ENCODE peak calls at places on chromosomes 6 and 20, in ten cellular contexts. H, Y, E, T, F, G, N, L, S and B are unnamed samples.

GRCh38 chr20:24840121-24840713 is 108.9 kb upstream of the CST7 start:
- DNase-seq in H (no peak), Y (no peak), E (no peak), T (no peak), F (no peak), G (no peak), N (no peak), L (no peak), S (no peak), B (no peak)

GRCh38 chr6:54754406-54754805 is 92.2 kb upstream of the FAM83B start:
- DNase-seq in H (no peak), Y (no peak), E (no peak), T (no peak), F (no peak), G (no peak), N (no peak), L (no peak), S (no peak), B (no peak)

GRCh38 chr6:35049885-35050284 is 91.3 kb downstream of the TCP11 start:
- DNase-seq in H (peak; percentile 56), Y (no peak), E (no peak), T (peak; percentile 67), F (peak; percentile 38), G (peak; percentile 52), N (no peak), L (no peak), S (no peak), B (peak; percentile 94)

GRCh38 chr6:38503940-38504682 is 135.6 kb downstream of the BTBD9 start:
- DNase-seq in H (no peak), Y (no peak), E (no peak), T (no peak), F (no peak), G (no peak), N (no peak), L (no peak), S (no peak), B (no peak)

GRCh38 chr6:170186006-170186908 is 104.6 kb downstream of the DLL1 start:
- DNase-seq in H (peak; percentile 16), Y (no peak), E (no peak), T (no peak), F (no peak), G (no peak), N (no peak), L (no peak), S (no peak), B (no peak)

GRCh38 chr6:66326228-66326627 is 619.2 kb upstream of the EYS start:
- DNase-seq in H (no peak), Y (no peak), E (no peak), T (no peak), F (no peak), G (no peak), N (no peak), L (no peak), S (no peak), B (no peak)

GRCh38 chr6:35487653-35488516 is 9.0 kb downstream of the TEAD3 start:
- DNase-seq in H (peak; percentile 84), Y (no peak), E (peak; percentile 34), T (no peak), F (peak; percentile 50), G (peak; percentile 54), N (no peak), L (no peak), S (no peak), B (peak; percentile 76)

GRCh38 chr6:99013145-99013544 is 65.4 kb upstream of the FBXL4 start:
- DNase-seq in H (no peak), Y (no peak), E (no peak), T (no peak), F (peak; percentile 89), G (peak; percentile 53), N (no peak), L (no peak), S (no peak), B (peak; percentile 57)

GRCh38 chr6:45661667-45662066 is 283.9 kb upstream of the SUPT3H start:
- DNase-seq in H (no peak), Y (no peak), E (no peak), T (no peak), F (peak; percentile 89), G (peak; percentile 36), N (no peak), L (peak; percentile 50), S (no peak), B (peak; percentile 52)

GRCh38 chr6:50655848-50656453 is 57.4 kb upstream of the TFAP2D start:
- DNase-seq in H (no peak), Y (peak; percentile 16), E (peak; percentile 39), T (no peak), F (peak; percentile 29), G (peak; percentile 7), N (no peak), L (no peak), S (peak; percentile 32), B (no peak)

GRCh38 chr6:109383438-109383940 is 1.2 kb upstream of the CD164 start:
- DNase-seq in H (no peak), Y (peak; percentile 13), E (no peak), T (no peak), F (no peak), G (no peak), N (no peak), L (no peak), S (no peak), B (no peak)
- TF ChIP-seq CTCF in H (peak; percentile 32), Y (no peak), E (no peak), T (no peak), F (no peak), G (no peak), N (no peak), L (no peak), S (no peak), B (no peak)

DNA sequence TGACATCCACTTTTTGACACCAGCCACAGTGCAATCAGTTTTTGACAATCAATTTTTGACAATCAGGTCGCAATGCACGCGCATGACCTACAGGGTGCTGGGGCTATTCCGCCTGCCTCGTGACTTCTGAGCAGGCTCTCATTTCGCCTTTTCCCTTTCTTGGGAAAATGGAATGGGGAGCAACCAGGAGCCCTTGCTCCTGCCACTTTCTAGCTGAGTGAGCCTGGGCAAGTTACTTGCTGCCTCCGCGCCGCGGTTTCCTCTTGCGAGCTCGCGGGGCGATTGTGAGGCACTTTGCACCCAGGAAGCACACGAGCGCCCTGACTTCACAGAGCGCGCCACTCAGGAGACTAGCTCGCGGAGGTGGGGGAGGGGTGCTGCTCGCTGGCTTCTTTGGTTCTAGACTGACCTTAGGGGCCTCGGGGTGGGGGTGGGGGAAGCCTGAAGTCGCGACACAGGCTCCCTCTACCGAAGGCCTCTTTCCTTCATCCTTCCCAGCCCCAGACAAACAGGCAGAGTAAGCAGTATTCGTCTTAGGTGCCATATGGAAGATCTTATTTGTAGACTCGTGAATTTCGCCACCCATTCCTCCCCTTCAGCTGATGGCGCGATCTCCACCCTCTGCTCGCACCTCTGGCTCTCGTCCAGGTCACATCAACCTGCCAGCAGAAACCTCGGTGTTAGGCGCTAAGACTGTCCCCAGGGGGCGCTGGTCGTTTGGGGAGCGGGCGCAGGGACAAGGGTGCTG is 4.6 kb downstream of the TP53TG5 start:
- DNase-seq in H (peak; percentile 97), Y (peak; percentile 83), E (peak; percentile 90), T (peak; percentile 92), F (peak; percentile 85), G (peak; percentile 86), N (peak; percentile 95), L (peak; percentile 83), S (peak; percentile 84), B (peak; percentile 86)
- H3K4me3 ChIP-seq in H (peak overlapping the region; percentile 46), Y (peak overlapping the region; percentile 29), E (peak overlapping the region; percentile 50), T (peak overlapping the region; percentile 58), F (peak overlapping the region; percentile 35), G (peak overlapping the region; percentile 54), N (peak overlapping the region; percentile 85), L (peak overlapping the region; percentile 37), S (peak overlapping the region; percentile 17), B (peak overlapping the region; percentile 56)

GRCh38 chr6:160767647-160768019 is 65.6 kb downstream of the PLG start:
- DNase-seq in H (no peak), Y (no peak), E (no peak), T (no peak), F (no peak), G (no peak), N (no peak), L (no peak), S (no peak), B (peak; percentile 30)
- TF ChIP-seq CTCF in H (no peak), Y (no peak), E (no peak), T (no peak), F (no peak), G (no peak), N (no peak), L (no peak), S (no peak), B (no peak)

GRCh38 chr20:44573501-44573869 is 8.9 kb upstream of the PKIG start:
- DNase-seq in H (no peak), Y (no peak), E (no peak), T (no peak), F (no peak), G (no peak), N (no peak), L (no peak), S (no peak), B (no peak)
- H3K4me3 ChIP-seq in H (no peak overlapping the region), Y (no peak overlapping the region), E (no peak overlapping the region), T (no peak overlapping the region), F (no peak overlapping the region), G (no peak overlapping the region), N (no peak overlapping the region), L (no peak overlapping the region), S (no peak overlapping the region), B (no peak overlapping the region)

GRCh38 chr20:41466836-41467619 is 100.4 kb upstream of the EMILIN3 start:
- DNase-seq in H (no peak), Y (no peak), E (no peak), T (no peak), F (no peak), G (no peak), N (no peak), L (no peak), S (no peak), B (no peak)
- TF ChIP-seq CTCF in H (no peak), Y (peak; percentile 26), E (peak; percentile 6), T (no peak), F (no peak), G (no peak), N (no peak), L (no peak), S (no peak), B (no peak)

GRCh38 chr20:52676282-52676995 is 295.7 kb upstream of the TSHZ2 start:
- DNase-seq in H (no peak), Y (no peak), E (no peak), T (no peak), F (no peak), G (no peak), N (no peak), L (no peak), S (no peak), B (no peak)
- H3K4me3 ChIP-seq in H (no peak overlapping the region), Y (no peak overlapping the region), E (no peak overlapping the region), T (no peak overlapping the region), F (no peak overlapping the region), G (no peak overlapping the region), N (no peak overlapping the region), L (no peak overlapping the region), S (no peak overlapping the region), B (no peak overlapping the region)